ENCODE peak calls at places on chromosomes 7 and 10, in four cellular contexts. Y is lower leg skin, T is aorta, E is ACHN. H is an unnamed sample.
A peak's percentile ranks its signal among the peaks of the same experiment; 100 is the strongest.

GRCh38 chr7:159231017-159231416 is 86.3 kb upstream of the VIPR2 start:
- DNase-seq in Y (no peak), T (no peak), E (no peak), H (no peak)

GRCh38 chr7:1049006-1049741 is 4.8 kb downstream of the GPR146 start:
- DNase-seq in Y (peak; percentile 86), T (no peak), E (no peak), H (no peak)

GRCh38 chr7:80634505-80634904 is 3.9 kb upstream of the CD36 start:
- DNase-seq in Y (no peak), T (no peak), E (no peak), H (no peak)

GRCh38 chr7:83850037-83850619 is 201.2 kb upstream of the SEMA3E start:
- DNase-seq in Y (no peak), T (no peak), E (no peak), H (no peak)

GRCh38 chr7:22561356-22561755 is 61.4 kb upstream of the STEAP1B start:
- DNase-seq in Y (peak; percentile 92), T (peak; percentile 89), E (peak; percentile 99), H (no peak)

GRCh38 chr10:100520811-100521210 is 1.1 kb upstream of the SEC31B start:
- DNase-seq in Y (no peak), T (no peak), E (no peak), H (no peak)

GRCh38 chr7:82044497-82045080 is 274.7 kb upstream of the HGF start:
- DNase-seq in Y (no peak), T (no peak), E (peak; percentile 71), H (no peak)

GRCh38 chr10:118712930-118713634 is 41.7 kb downstream of the CACUL1 start:
- DNase-seq in Y (no peak), T (no peak), E (no peak), H (no peak)

GRCh38 chr10:49738616-49739360 is 23.3 kb downstream of the OGDHL start:
- DNase-seq in Y (no peak), T (no peak), E (no peak), H (no peak)

GRCh38 chr10:119620241-119620753 is 23.5 kb upstream of the TIAL1 start:
- DNase-seq in Y (no peak), T (no peak), E (peak; percentile 27), H (no peak)

GRCh38 chr7:128446306-128446705 is 9.4 kb upstream of the HILPDA start:
- DNase-seq in Y (peak; percentile 40), T (no peak), E (no peak), H (no peak)

GRCh38 chr10:31071232-31071999 is 39.8 kb upstream of the ZNF438 start:
- DNase-seq in Y (no peak), T (no peak), E (no peak), H (no peak)

GRCh38 chr7:84107259-84107658 is 87.3 kb downstream of the SEMA3A start:
- DNase-seq in Y (no peak), T (no peak), E (no peak), H (no peak)

GRCh38 chr10:17282311-17282710 is 54.3 kb downstream of the VIM start:
- DNase-seq in Y (no peak), T (no peak), E (no peak), H (no peak)

GRCh38 chr7:129947001-129947400 is 5.8 kb downstream of the UBE2H start:
- DNase-seq in Y (no peak), T (no peak), E (no peak), H (no peak)

GRCh38 chr10:51092402-51092801 is 18.1 kb downstream of the PRKG1 start:
- DNase-seq in Y (no peak), T (peak; percentile 88), E (peak; percentile 4), H (no peak)

GRCh38 chr7:91565499-91566331 is 301.5 kb downstream of the FZD1 start:
- DNase-seq in Y (peak; percentile 85), T (no peak), E (no peak), H (no peak)

GRCh38 chr10:43749145-43749576 is 100.5 kb upstream of the ZNF32 start:
- DNase-seq in Y (no peak), T (no peak), E (no peak), H (no peak)

GRCh38 chr7:20351901-20352300 is 21.2 kb downstream of the ITGB8 start:
- DNase-seq in Y (no peak), T (no peak), E (no peak), H (no peak)

GRCh38 chr7:135260930-135261721 is 27.5 kb downstream of the STRA8 start:
- DNase-seq in Y (no peak), T (no peak), E (no peak), H (no peak)